ENCODE peak calls at places on chromosomes 3 and 15, in ten cellular contexts. F is IMR-90, S is adrenal gland, T is uterus, X is right lobe of liver, P is Peyer's patch, D is body of pancreas, V is endothelial cell of umbilical vein, A is breast epithelium, J is thyroid gland. K is an unnamed sample.

GRCh38 chr3:45244356-45244755 is 18.3 kb upstream of the TMEM158 start:
- DNase-seq in F (no peak), J (no peak), A (no peak), S (no peak), V (no peak), P (no peak), D (no peak), T (no peak), X (no peak), K (no peak)

GRCh38 chr3:134427400-134428111 is 53.3 kb upstream of the AMOTL2 start:
- DNase-seq in S (no peak), D (peak; percentile 67), F (peak; percentile 100), J (peak; percentile 6), P (no peak), V (peak; percentile 77), X (no peak), T (peak; percentile 64), A (no peak), K (peak; percentile 60)

GRCh38 chr3:98827221-98827620 is 64.1 kb downstream of the ST3GAL6 start:
- DNase-seq in V (no peak), J (no peak), A (no peak), P (no peak), X (no peak), F (no peak), S (no peak), T (no peak), D (no peak), K (no peak)

GRCh38 chr3:20324664-20325478 is 138.9 kb upstream of the SGO1 start:
- DNase-seq in J (no peak), S (no peak), V (no peak), P (no peak), X (no peak), F (no peak), D (peak; percentile 5), T (no peak), A (no peak), K (no peak)

GRCh38 chr15:91853501-91853967 is at the start of gene SLCO3A1:
- DNase-seq in J (peak; percentile 86), D (peak; percentile 73), A (no peak), T (peak; percentile 71), V (peak; percentile 4), X (peak; percentile 78), F (peak; percentile 32), S (peak; percentile 75), P (peak; percentile 33), K (no peak)

GRCh38 chr3:29143151-29143550 is 137.7 kb upstream of the RBMS3 start:
- DNase-seq in D (no peak), P (no peak), A (no peak), X (no peak), V (peak; percentile 38), S (no peak), T (no peak), F (no peak), J (no peak), K (no peak)

GRCh38 chr15:25862087-25862468 is 1.0 kb downstream of the ATP10A start:
- DNase-seq in D (no peak), P (no peak), F (peak; percentile 33), T (no peak), V (no peak), J (no peak), S (no peak), X (no peak), A (no peak), K (no peak)

GRCh38 chr3:94162700-94163099 is 99.8 kb downstream of the NSUN3 start:
- DNase-seq in P (no peak), A (no peak), S (no peak), F (peak; percentile 34), T (no peak), D (no peak), X (no peak), J (no peak), V (no peak), K (no peak)

GRCh38 chr3:13491206-13491974 is 11.3 kb downstream of the HDAC11 start:
- DNase-seq in F (no peak), S (no peak), J (no peak), T (no peak), P (no peak), V (no peak), X (no peak), A (no peak), D (no peak), K (no peak)

GRCh38 chr15:41995476-41995855 is 23.1 kb upstream of the EHD4 start:
- DNase-seq in J (no peak), X (no peak), T (no peak), V (no peak), S (no peak), P (no peak), F (no peak), A (no peak), D (no peak), K (no peak)

GRCh38 chr3:50266808-50267207 is 2.1 kb upstream of the SEMA3B start:
- DNase-seq in F (no peak), S (no peak), P (no peak), X (no peak), T (no peak), A (no peak), D (no peak), V (no peak), J (no peak), K (no peak)

GRCh38 chr3:119234610-119235009 is 6.1 kb downstream of the B4GALT4 start:
- DNase-seq in S (no peak), J (no peak), D (no peak), V (no peak), X (no peak), F (no peak), A (no peak), P (no peak), T (no peak), K (no peak)

GRCh38 chr3:167203062-167203461 is 177.0 kb downstream of the ZBBX start:
- DNase-seq in F (no peak), S (no peak), J (no peak), P (no peak), D (no peak), V (no peak), A (no peak), X (no peak), T (no peak), K (no peak)

GRCh38 chr3:42014949-42015533 is 53.1 kb upstream of the ULK4 start:
- DNase-seq in V (peak; percentile 66), A (no peak), D (peak; percentile 46), J (peak; percentile 61), F (no peak), P (peak; percentile 68), T (peak; percentile 37), S (no peak), X (peak; percentile 80), K (peak; percentile 90)

DNA sequence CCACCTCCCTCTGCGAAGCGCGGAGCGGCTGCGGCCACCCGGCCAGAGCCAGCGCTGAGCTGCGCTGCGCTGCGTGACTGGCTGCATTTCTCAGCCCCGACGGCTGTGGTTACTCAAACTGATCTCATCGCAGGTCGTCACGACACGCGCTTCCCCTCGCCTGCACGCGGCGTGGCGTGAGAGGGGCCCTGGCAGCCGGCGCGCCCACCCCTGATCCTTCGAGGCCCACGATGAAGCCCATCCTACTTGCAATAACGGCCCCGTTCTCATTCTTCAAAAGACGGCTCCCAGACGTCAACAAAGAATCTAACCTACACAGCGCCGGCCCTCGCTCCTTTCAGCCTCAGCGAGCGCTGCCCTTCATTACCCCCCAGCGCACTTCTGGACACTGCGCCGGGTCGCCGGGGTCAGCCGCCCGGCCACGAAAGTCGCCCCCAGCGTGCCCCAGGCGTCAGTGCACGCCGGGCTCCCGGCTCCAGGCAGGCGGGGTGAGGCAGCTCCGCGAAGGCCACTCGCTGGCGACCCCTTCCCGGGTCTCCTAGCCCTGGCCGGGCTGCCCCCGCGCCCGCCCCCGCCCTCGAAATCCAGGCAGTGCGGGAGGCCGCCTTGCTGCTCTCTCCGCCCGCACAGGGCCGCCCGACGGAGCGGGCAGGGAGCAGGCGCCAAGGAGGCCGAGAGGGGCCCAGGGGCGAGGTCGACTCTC is 9.9 kb upstream of the LEKR1 start:
- DNase-seq in S (peak; percentile 35), D (peak; percentile 51), P (peak; percentile 30), X (peak; percentile 70), T (peak; percentile 27), J (peak; percentile 41), F (peak; percentile 79), A (no peak), V (peak; percentile 16), K (no peak)
- TF ChIP-seq POLR2A in S (no peak), D (no peak), P (no peak), X (peak; percentile 58), T (no peak), J (no peak), F (no peak), A (no peak), V (no peak), K (no peak)

GRCh38 chr15:63166219-63166618 is 8.9 kb upstream of the RPS27L start:
- DNase-seq in P (no peak), J (no peak), X (no peak), A (no peak), D (no peak), V (no peak), S (no peak), T (no peak), F (no peak), K (no peak)
- TF ChIP-seq CTCF in P (peak; percentile 31), J (no peak), X (peak; percentile 14), A (no peak), D (no peak), V (no peak), S (peak; percentile 23), T (no peak), F (peak; percentile 11), K (no peak)

DNA sequence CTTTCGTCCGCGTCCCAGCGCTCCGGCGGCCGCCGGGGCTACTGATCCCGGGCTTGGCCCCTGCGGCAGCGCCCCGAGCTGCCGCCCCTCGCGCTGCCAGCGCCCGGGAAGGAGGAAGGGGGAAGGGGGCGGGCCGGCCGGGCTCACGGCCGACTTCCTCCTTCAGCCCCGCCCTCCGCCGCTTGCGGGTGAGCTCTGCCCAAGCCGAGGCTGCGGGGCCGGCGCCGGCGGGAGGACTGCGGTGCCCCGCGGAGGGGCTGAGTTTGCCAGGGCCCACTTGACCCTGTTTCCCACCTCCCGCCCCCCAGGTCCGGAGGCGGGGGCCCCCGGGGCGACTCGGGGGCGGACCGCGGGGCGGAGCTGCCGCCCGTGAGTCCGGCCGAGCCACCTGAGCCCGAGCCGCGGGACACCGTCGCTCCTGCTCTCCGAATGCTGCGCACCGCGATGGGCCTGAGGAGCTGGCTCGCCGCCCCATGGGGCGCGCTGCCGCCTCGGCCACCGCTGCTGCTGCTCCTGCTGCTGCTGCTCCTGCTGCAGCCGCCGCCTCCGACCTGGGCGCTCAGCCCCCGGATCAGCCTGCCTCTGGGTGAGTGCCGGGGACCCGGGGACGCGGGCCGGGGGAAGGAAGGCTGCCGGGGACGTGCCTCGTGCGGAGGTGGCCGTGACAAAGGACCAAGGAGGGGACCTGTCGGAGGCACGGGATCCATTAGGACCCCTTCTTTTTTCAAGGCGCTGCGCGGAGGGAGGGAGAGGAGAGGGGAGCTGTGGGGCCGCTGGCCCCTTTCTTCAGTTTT is at the start of gene SEMA4B:
- DNase-seq in F (peak; percentile 32), P (peak; percentile 85), A (no peak), T (peak; percentile 66), V (peak; percentile 53), X (peak; percentile 84), J (peak; percentile 86), D (peak; percentile 82), S (peak; percentile 70), K (peak; percentile 94)
- TF ChIP-seq POLR2A in F (peak; percentile 32), P (peak; percentile 71), A (no peak), T (no peak), V (peak; percentile 90), X (peak; percentile 47), J (peak; percentile 79), D (peak; percentile 36), S (no peak), K (no peak)

DNA sequence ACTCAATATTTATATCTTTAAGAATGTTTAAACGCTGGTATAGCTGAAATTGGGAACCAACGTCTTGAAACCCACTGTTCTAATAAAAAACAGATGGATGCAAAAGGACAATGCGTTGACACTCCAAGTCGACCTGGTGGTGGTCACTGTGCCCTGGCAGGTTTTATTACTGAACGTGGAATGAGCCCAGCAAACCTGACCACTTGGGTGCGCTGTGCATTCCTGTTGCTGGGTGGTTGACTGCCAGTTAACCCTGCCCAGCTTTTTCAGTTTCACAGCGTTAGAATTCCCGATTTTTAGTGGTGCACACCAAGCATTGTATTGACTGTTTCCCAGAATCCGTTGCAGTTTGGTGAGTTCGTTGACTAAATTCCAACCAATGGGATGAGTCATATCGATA is 384.4 kb downstream of the OCA2 start:
- DNase-seq in T (no peak), P (no peak), S (no peak), D (no peak), X (no peak), A (no peak), J (no peak), V (no peak), F (no peak), K (no peak)
- TF ChIP-seq CTCF in T (no peak), P (no peak), S (no peak), D (no peak), X (no peak), A (no peak), J (no peak), V (no peak), F (no peak), K (no peak)